ENCODE peak calls at places on chromosomes 11 and 22, in five cellular contexts. G, O, R, W and U are unnamed samples.

GRCh38 chr11:30488304-30488998 is 97.7 kb downstream of the MPPED2 start:
- DNase-seq in G (no peak), O (no peak), R (no peak), W (no peak), U (peak; percentile 26)

GRCh38 chr11:18392434-18393321 is 1.7 kb upstream of the LDHA start:
- DNase-seq in G (no peak), O (no peak), R (no peak), W (no peak), U (no peak)

GRCh38 chr11:11179239-11179638 is 173.8 kb downstream of the CSNK2A3 start:
- DNase-seq in G (no peak), O (no peak), R (no peak), W (peak; percentile 58), U (peak; percentile 60)

GRCh38 chr11:32643526-32643925 is 59.9 kb downstream of the EIF3M start:
- DNase-seq in G (no peak), O (no peak), R (no peak), W (peak; percentile 34), U (no peak)

GRCh38 chr11:3215346-3216026 is 3.1 kb downstream of the MRGPRG start:
- DNase-seq in G (peak; percentile 54), O (no peak), R (no peak), W (no peak), U (no peak)

GRCh38 chr22:40426671-40427070 is 56.3 kb downstream of the SGSM3 start:
- DNase-seq in G (no peak), O (no peak), R (no peak), W (no peak), U (no peak)

GRCh38 chr11:56670984-56671383 is 7.5 kb downstream of the OR5AR1 start:
- DNase-seq in G (no peak), O (no peak), R (no peak), W (no peak), U (no peak)

GRCh38 chr22:44931077-44931540 is 78.7 kb downstream of the PHF21B start:
- DNase-seq in G (peak; percentile 17), O (peak; percentile 33), R (no peak), W (peak; percentile 7), U (no peak)

GRCh38 chr11:63613517-63614135 is 607 bp downstream of the PLAAT3 start:
- DNase-seq in G (peak; percentile 18), O (peak; percentile 49), R (no peak), W (peak; percentile 66), U (peak; percentile 53)

GRCh38 chr22:38023045-38023444 is 34.2 kb upstream of the PICK1 start:
- DNase-seq in G (no peak), O (no peak), R (no peak), W (no peak), U (no peak)

GRCh38 chr11:46397526-46397925 is 6.0 kb upstream of the CHRM4 start:
- DNase-seq in G (no peak), O (no peak), R (no peak), W (no peak), U (no peak)

GRCh38 chr22:29314074-29314473 is 1.4 kb downstream of the RASL10A start:
- DNase-seq in G (no peak), O (no peak), R (no peak), W (no peak), U (peak; percentile 17)

GRCh38 chr11:8988329-8989234 is 15.2 kb downstream of the NRIP3 start:
- DNase-seq in G (no peak), O (no peak), R (no peak), W (peak; percentile 69), U (no peak)

GRCh38 chr11:77207618-77208313 is 79.7 kb downstream of the MYO7A start:
- DNase-seq in G (no peak), O (no peak), R (no peak), W (no peak), U (no peak)

GRCh38 chr22:48925450-48925849 is 902.2 kb downstream of the BRD1 start:
- DNase-seq in G (no peak), O (no peak), R (no peak), W (no peak), U (no peak)

GRCh38 chr11:45643585-45643984 is 21.8 kb downstream of the CHST1 start:
- DNase-seq in G (no peak), O (no peak), R (no peak), W (no peak), U (no peak)

GRCh38 chr11:121451178-121451981 is 734 bp upstream of the SORL1 start:
- DNase-seq in G (peak; percentile 44), O (no peak), R (peak; percentile 36), W (no peak), U (no peak)

GRCh38 chr11:10564030-10564429 is 4.4 kb downstream of the LYVE1 start:
- DNase-seq in G (no peak), O (no peak), R (no peak), W (no peak), U (no peak)

GRCh38 chr11:72724021-72724561 is 28.1 kb downstream of the ARAP1 start:
- DNase-seq in G (no peak), O (no peak), R (no peak), W (no peak), U (no peak)

GRCh38 chr11:35236667-35237003 is 97.7 kb downstream of the CD44 start:
- DNase-seq in G (no peak), O (no peak), R (peak; percentile 22), W (peak; percentile 67), U (no peak)

GRCh38 chr11:103800406-103801114 is 235.9 kb upstream of the DDI1 start:
- DNase-seq in G (no peak), O (no peak), R (no peak), W (no peak), U (peak; percentile 9)